ENCODE peak calls at places on chromosomes 3 and 15, in six cellular contexts. I, Z, A, H, B and N are unnamed samples.

GRCh38 chr3:159418571-159419526 is 569.8 kb upstream of the IL12A start:
- DNase-seq in H (no peak), Z (peak; percentile 21), B (no peak), A (no peak), I (no peak), N (no peak)

GRCh38 chr15:64426845-64427465 is 33.4 kb upstream of the ZNF609 start:
- DNase-seq in A (no peak), B (no peak), H (no peak), I (no peak), Z (peak; percentile 46), N (no peak)

GRCh38 chr3:29176501-29176900 is 104.4 kb upstream of the RBMS3 start:
- DNase-seq in H (no peak), B (no peak), I (no peak), A (no peak), Z (no peak), N (no peak)

GRCh38 chr3:187368765-187369450 is 723 bp downstream of the RTP4 start:
- DNase-seq in H (no peak), Z (no peak), A (no peak), B (no peak), I (no peak), N (peak; percentile 10)

GRCh38 chr3:72182206-72182605 is 397.3 kb upstream of the PROK2 start:
- DNase-seq in I (no peak), A (no peak), B (no peak), Z (no peak), H (no peak), N (no peak)

GRCh38 chr3:48141225-48142137 is 46.7 kb downstream of the CDC25A start:
- DNase-seq in H (no peak), A (no peak), B (no peak), Z (no peak), I (no peak), N (no peak)

GRCh38 chr3:74089854-74090253 is 465.1 kb upstream of the PDZRN3 start:
- DNase-seq in A (no peak), Z (no peak), H (no peak), I (no peak), B (no peak), N (no peak)

GRCh38 chr3:94159062-94159726 is 96.3 kb downstream of the NSUN3 start:
- DNase-seq in A (no peak), Z (peak; percentile 19), H (no peak), I (no peak), B (no peak), N (no peak)

GRCh38 chr3:5096368-5096767 is 25.7 kb upstream of the ARL8B start:
- DNase-seq in Z (no peak), H (no peak), A (no peak), B (no peak), I (no peak), N (no peak)